ENCODE peak calls at places on chromosomes 7 and 10, in five cellular contexts. U is left cardiac atrium; B is activated CD4-positive, alpha-beta T cell treated with anti-CD3 and anti-CD28 coated beads for 4 hours; G is NCI-H774; W is T-helper 2 cell. A is an unnamed sample.

GRCh38 chr10:13913890-13914289 is 327.1 kb downstream of the PRPF18 start:
- DNase-seq in B (no peak), W (no peak), G (no peak), U (peak; percentile 37), A (no peak)

GRCh38 chr7:836429-836828 is 4.2 kb downstream of the SUN1 start:
- DNase-seq in G (no peak), B (no peak), W (no peak), U (no peak), A (no peak)

GRCh38 chr7:87473192-87473591 is 2.3 kb downstream of the ABCB4 start:
- DNase-seq in U (no peak), W (no peak), B (no peak), G (no peak), A (no peak)

GRCh38 chr7:143909863-143910262 is 7.9 kb upstream of the TCAF1 start:
- DNase-seq in W (no peak), G (no peak), B (no peak), U (no peak), A (no peak)

GRCh38 chr7:48035301-48035966 is at the start of gene C7orf57:
- DNase-seq in W (peak; percentile 87), B (peak; percentile 87), U (peak; percentile 96), G (peak; percentile 68), A (peak; percentile 80)

GRCh38 chr10:86662186-86663045 is 5.9 kb upstream of the LDB3 start:
- DNase-seq in W (no peak), U (peak; percentile 20), B (no peak), G (no peak), A (no peak)

GRCh38 chr7:2619120-2619519 is 12.7 kb upstream of the TTYH3 start:
- DNase-seq in G (no peak), W (no peak), B (no peak), U (no peak), A (no peak)

GRCh38 chr10:5014936-5015335 is 11.3 kb upstream of the AKR1C2 start:
- DNase-seq in G (no peak), U (no peak), B (no peak), W (no peak), A (no peak)

GRCh38 chr7:132135986-132136385 is 440.3 kb downstream of the PLXNA4 start:
- DNase-seq in U (no peak), W (no peak), G (no peak), B (no peak), A (no peak)

GRCh38 chr7:105602325-105603305 is 21.3 kb upstream of the EFCAB10 start:
- DNase-seq in U (no peak), G (no peak), W (no peak), B (no peak), A (no peak)

GRCh38 chr7:8423057-8423456 is 10.4 kb upstream of the NXPH1 start:
- DNase-seq in W (no peak), U (no peak), B (no peak), G (no peak), A (no peak)

GRCh38 chr10:14114791-14115190 is 215.9 kb downstream of the FRMD4A start:
- DNase-seq in B (no peak), G (no peak), U (no peak), W (no peak), A (no peak)

GRCh38 chr10:30070001-30070759 is 10.8 kb upstream of the JCAD start:
- DNase-seq in B (no peak), U (peak; percentile 60), G (no peak), W (no peak), A (no peak)

GRCh38 chr7:20559883-20560282 is 55.6 kb upstream of the ABCB5 start:
- DNase-seq in G (no peak), U (no peak), B (no peak), W (no peak), A (no peak)

GRCh38 chr7:73976761-73977625 is 51.0 kb upstream of the ELN start:
- DNase-seq in G (no peak), U (no peak), B (no peak), W (no peak), A (no peak)

GRCh38 chr10:30812018-30812851 is 182.7 kb upstream of the LYZL2 start:
- DNase-seq in W (no peak), U (no peak), B (no peak), G (no peak), A (no peak)

GRCh38 chr10:130009228-130009627 is 45.2 kb upstream of the EBF3 start:
- DNase-seq in W (no peak), U (no peak), G (no peak), B (no peak), A (no peak)

GRCh38 chr7:27459729-27460048 is 203.0 kb downstream of the HIBADH start:
- DNase-seq in W (no peak), U (no peak), G (no peak), B (no peak), A (no peak)

GRCh38 chr7:81195033-81195432 is 276.2 kb upstream of the SEMA3C start:
- DNase-seq in W (no peak), G (no peak), U (no peak), B (no peak), A (no peak)

GRCh38 chr10:32379314-32379949 is 32.5 kb upstream of the EPC1 start:
- DNase-seq in U (no peak), B (peak; percentile 16), W (peak; percentile 42), G (peak; percentile 76), A (no peak)

GRCh38 chr7:38748056-38748610 is 117.0 kb upstream of the AMPH start:
- DNase-seq in B (no peak), W (no peak), U (no peak), G (no peak), A (no peak)

GRCh38 chr7:47931788-47932425 is 16.4 kb downstream of the PKD1L1 start:
- DNase-seq in G (no peak), U (no peak), B (no peak), W (no peak), A (no peak)

GRCh38 chr7:44771358-44771757 is 22.7 kb downstream of the ZMIZ2 start:
- DNase-seq in W (no peak), G (no peak), U (no peak), B (no peak), A (no peak)

GRCh38 chr10:118013078-118013568 is 33.6 kb downstream of the RAB11FIP2 start:
- DNase-seq in B (no peak), G (no peak), U (no peak), W (no peak), A (no peak)

GRCh38 chr7:135706858-135707569 is 21.0 kb downstream of the SLC13A4 start:
- DNase-seq in W (no peak), U (no peak), G (no peak), B (no peak), A (no peak)

GRCh38 chr10:42882597-42882996 is 100.0 kb downstream of the BMS1 start:
- DNase-seq in U (no peak), G (no peak), B (no peak), W (no peak), A (no peak)

GRCh38 chr7:154869436-154869835 is 133.5 kb downstream of the PAXIP1 start:
- DNase-seq in U (no peak), G (no peak), W (no peak), B (no peak), A (no peak)

GRCh38 chr10:46549171-46550075 is 7.0 kb downstream of the GPRIN2 start:
- DNase-seq in B (no peak), W (no peak), U (peak; percentile 11), G (no peak), A (no peak)

GRCh38 chr10:78408671-78409472 is 375.2 kb downstream of the RPS24 start:
- DNase-seq in W (no peak), U (peak; percentile 93), B (no peak), G (peak; percentile 37), A (peak; percentile 81)

GRCh38 chr7:38507379-38507778 is 123.8 kb downstream of the AMPH start:
- DNase-seq in G (no peak), W (no peak), B (no peak), U (no peak), A (no peak)

A was measured in thoracic aorta.